ENCODE peak calls at places on chromosomes 4 and X, in four cellular contexts. S, J, A and G are unnamed samples. For H3K36me3, the result is how much of the 10 kb centered on the place peaks cover.

GRCh38 chr4:7755529-7755928 is 184.1 kb downstream of the AFAP1 start:
- DNase-seq in S (no peak), J (no peak), A (no peak), G (no peak)

GRCh38 chr4:107120661-107121060 is 84.5 kb upstream of the DKK2 start:
- DNase-seq in S (no peak), J (peak), A (no peak), G (no peak)

GRCh38 chr4:42914937-42915336 is 22.4 kb downstream of the GRXCR1 start:
- DNase-seq in S (no peak), J (no peak), A (no peak), G (no peak)

GRCh38 chrX:111823068-111823467 is 52.9 kb upstream of the TRPC5OS start:
- DNase-seq in S (no peak), J (peak), A (no peak), G (peak)

GRCh38 chrX:7133036-7133412 is 14.5 kb upstream of the STS start:
- DNase-seq in S (no peak), J (no peak), A (no peak), G (no peak)

GRCh38 chr4:151644625-151645024 is 116.2 kb downstream of the GATB start:
- DNase-seq in S (no peak), J (peak), A (no peak), G (peak)

GRCh38 chr4:142378179-142378578 is 467.9 kb downstream of the INPP4B start:
- DNase-seq in S (no peak), J (no peak), A (no peak), G (no peak)

GRCh38 chr4:30763337-30763736 is 43.2 kb downstream of the PCDH7 start:
- DNase-seq in S (no peak), J (no peak), A (no peak), G (no peak)

GRCh38 chrX:110563276-110563675 is 204.6 kb downstream of the RTL9 start:
- DNase-seq in S (no peak), J (no peak), A (no peak), G (no peak)

GRCh38 chr4:164373021-164373420 is 380.9 kb upstream of the SMIM31 start:
- DNase-seq in S (no peak), J (no peak), A (no peak), G (no peak)

GRCh38 chr4:128322986-128323385 is 35.4 kb upstream of the PGRMC2 start:
- DNase-seq in S (no peak), J (no peak), A (no peak), G (no peak)

GRCh38 chr4:88439161-88439760 is 17.7 kb upstream of the HERC5 start:
- DNase-seq in S (no peak), J (no peak), A (no peak), G (no peak)

GRCh38 chrX:1417921-1418875 is 26.3 kb upstream of the SLC25A6 start:
- DNase-seq in S (no peak), J (no peak), A (no peak), G (no peak)

GRCh38 chr4:141569141-141569540 is 67.2 kb upstream of the IL15 start:
- DNase-seq in S (no peak), J (no peak), A (no peak), G (no peak)

GRCh38 chr4:33606951-33607350 is 2637.4 kb downstream of the ARAP2 start:
- DNase-seq in S (no peak), J (no peak), A (no peak), G (no peak)

GRCh38 chrX:30593435-30594200 is 16.1 kb upstream of the TASL start:
- DNase-seq in S (no peak), J (no peak), A (no peak), G (no peak)

GRCh38 chrX:91434351-91435168 is at the start of gene PABPC5:
- DNase-seq in S (no peak), J (peak), A (peak), G (no peak)

GRCh38 chrX:118251251-118251650 is 94.7 kb upstream of the WDR44 start:
- DNase-seq in S (no peak), J (no peak), A (peak), G (no peak)

GRCh38 chrX:69116077-69116476 is 49.2 kb downstream of the PJA1 start:
- DNase-seq in S (no peak), J (no peak), A (no peak), G (no peak)

GRCh38 chr4:110260299-110260698 is 61.9 kb upstream of the ELOVL6 start:
- DNase-seq in S (no peak), J (no peak), A (no peak), G (no peak)

GRCh38 chrX:129058405-129058804 is 464.9 kb downstream of the SMARCA1 start:
- DNase-seq in S (no peak), J (no peak), A (no peak), G (no peak)

GRCh38 chrX:153469811-153470410 is 465 bp downstream of the HAUS7 start:
- DNase-seq in S (peak), J (peak), A (no peak), G (peak)

GRCh38 chr4:117596917-117597316 is 437.4 kb upstream of the NDST3 start:
- DNase-seq in S (no peak), J (no peak), A (no peak), G (no peak)

GRCh38 chr4:78524009-78524408 is 27.6 kb upstream of the ANXA3 start:
- DNase-seq in S (no peak), J (no peak), A (no peak), G (no peak)

GRCh38 chr4:78527103-78527502 is 24.5 kb upstream of the ANXA3 start:
- DNase-seq in S (no peak), J (no peak), A (no peak), G (no peak)

GRCh38 chr4:78528327-78528726 is 23.2 kb upstream of the ANXA3 start:
- DNase-seq in S (no peak), J (no peak), A (no peak), G (no peak)

GRCh38 chr4:78527555-78527954 is 24.0 kb upstream of the ANXA3 start:
- DNase-seq in S (no peak), J (no peak), A (no peak), G (no peak)

GRCh38 chr4:78525559-78525958 is 26.0 kb upstream of the ANXA3 start:
- DNase-seq in S (no peak), J (no peak), A (no peak), G (no peak)
- H3K36me3 ChIP-seq in S (under half), J (under half), A (under half), G (under half)

GRCh38 chrX:16852617-16853179 is 17.5 kb downstream of the RBBP7 start:
- DNase-seq in S (no peak), J (no peak), A (no peak), G (no peak)
- H3K36me3 ChIP-seq in S (under half), J (half or more), A (under half), G (half or more)

DNA sequence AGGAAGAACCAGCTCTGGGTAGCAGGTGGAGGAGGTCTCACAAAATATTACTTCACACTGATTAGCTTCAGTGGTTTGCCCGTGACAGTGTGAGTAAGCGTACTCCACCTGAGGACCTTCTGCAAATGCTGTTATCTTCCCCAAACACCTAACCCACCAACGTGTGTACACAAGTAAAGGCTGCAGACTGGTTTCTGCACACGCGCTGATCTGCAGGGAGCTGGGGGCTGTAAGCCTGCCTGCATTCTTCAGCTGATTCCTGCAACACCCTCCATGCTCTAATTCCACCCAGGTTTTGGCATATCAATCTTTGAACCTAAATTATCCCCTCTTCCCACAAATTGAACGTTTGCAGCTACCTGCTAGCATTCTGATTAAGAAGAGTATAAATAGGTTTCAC is 820.2 kb downstream of the TRIML1 start:
- DNase-seq in S (no peak), J (no peak), A (no peak), G (no peak)
- H3K36me3 ChIP-seq in S (under half), J (under half), A (under half), G (under half)

GRCh38 chr4:3196670-3197359 is 52.1 kb upstream of the MSANTD1 start:
- DNase-seq in S (no peak), J (no peak), A (no peak), G (no peak)

GRCh38 chr4:3200423-3201090 is 48.4 kb upstream of the MSANTD1 start:
- DNase-seq in S (no peak), J (no peak), A (no peak), G (no peak)

GRCh38 chr4:3197366-3198105 is 51.4 kb upstream of the MSANTD1 start:
- DNase-seq in S (no peak), J (no peak), A (no peak), G (no peak)

GRCh38 chr4:3199661-3200422 is 49.1 kb upstream of the MSANTD1 start:
- DNase-seq in S (no peak), J (no peak), A (no peak), G (no peak)

GRCh38 chr4:3198906-3199305 is 50.1 kb upstream of the MSANTD1 start:
- DNase-seq in S (no peak), J (no peak), A (no peak), G (no peak)
- H3K36me3 ChIP-seq in S (under half), J (under half), A (under half), G (half or more)

GRCh38 chr4:39840027-39840426 is 137.7 kb downstream of the PDS5A start:
- DNase-seq in S (no peak), J (no peak), A (no peak), G (no peak)
- H3K36me3 ChIP-seq in S (under half), J (half or more), A (half or more), G (half or more)

DNA sequence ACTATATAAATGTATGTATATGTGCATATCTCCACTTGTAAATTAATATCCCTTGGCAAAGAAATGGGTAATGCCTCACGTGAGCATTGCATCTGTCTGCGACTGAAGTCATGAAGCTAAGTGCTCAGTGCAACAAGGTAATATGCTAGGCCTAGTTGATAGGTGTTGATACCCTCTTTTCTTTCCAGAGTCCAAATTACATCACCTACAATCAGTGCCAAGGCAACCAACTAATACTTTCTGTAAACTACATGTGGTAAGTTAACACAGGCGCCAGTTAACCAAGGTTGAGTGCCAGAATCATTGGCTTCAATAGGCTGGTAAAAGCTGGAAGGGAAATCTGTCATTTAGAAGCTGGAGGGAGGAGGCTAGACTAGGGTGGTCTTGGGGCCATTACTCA is 41.1 kb downstream of the GPM6B start:
- DNase-seq in S (no peak), J (no peak), A (no peak), G (no peak)
- H3K36me3 ChIP-seq in S (under half), J (under half), A (under half), G (under half)

GRCh38 chr4:887034-887763 is 44.9 kb downstream of the GAK start:
- DNase-seq in S (no peak), J (no peak), A (no peak), G (no peak)
- H3K36me3 ChIP-seq in S (under half), J (under half), A (under half), G (half or more)

GRCh38 chr4:1693131-1693896 is 9.2 kb upstream of the FAM53A start:
- DNase-seq in S (peak), J (peak), A (peak), G (peak)

GRCh38 chr4:1690698-1691097 is 6.6 kb upstream of the FAM53A start:
- DNase-seq in S (no peak), J (no peak), A (no peak), G (no peak)

GRCh38 chr4:1691737-1692373 is 7.7 kb upstream of the FAM53A start:
- DNase-seq in S (no peak), J (no peak), A (no peak), G (no peak)

DNA sequence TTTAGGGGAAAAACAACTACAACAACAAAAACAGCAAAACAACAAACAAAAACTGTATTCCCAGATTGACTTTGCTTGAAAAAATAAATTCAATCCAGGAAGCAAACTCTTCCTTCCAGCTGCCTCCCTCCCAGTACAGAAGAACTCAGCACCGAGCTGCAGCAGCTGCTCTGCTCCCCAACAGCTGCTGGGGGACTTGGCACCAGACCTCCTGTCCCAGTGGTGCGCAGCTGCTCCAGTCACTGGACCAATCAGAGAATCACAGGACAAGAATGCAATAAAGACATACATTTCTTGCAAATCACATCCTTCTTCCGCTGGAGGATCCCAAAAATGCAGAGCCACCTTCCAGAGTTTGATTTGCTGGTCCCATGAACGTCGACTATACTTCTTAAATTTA is 11.8 kb upstream of the FAM53A start:
- DNase-seq in S (no peak), J (no peak), A (no peak), G (no peak)
- H3K36me3 ChIP-seq in S (under half), J (half or more), A (half or more), G (half or more)

GRCh38 chr4:6617246-6617645 is 23.2 kb upstream of the MRFAP1 start:
- DNase-seq in S (no peak), J (no peak), A (no peak), G (no peak)
- H3K36me3 ChIP-seq in S (under half), J (under half), A (half or more), G (under half)